ENCODE peak calls at places on chromosomes 5 and 9, in six cellular contexts. K, Z, G, V, W and S are unnamed samples.

GRCh38 chr5:1751026-1751863 is 48.4 kb downstream of the MRPL36 start:
- DNase-seq in K (peak; percentile 10), Z (no peak), G (no peak), V (no peak), W (peak; percentile 7), S (no peak)

GRCh38 chr5:54844905-54845566 is 140.4 kb downstream of the ESM1 start:
- DNase-seq in K (no peak), Z (peak; percentile 53), G (peak; percentile 31), V (no peak), W (no peak), S (peak; percentile 66)

GRCh38 chr9:37119360-37119759 is 1.0 kb upstream of the ZCCHC7 start:
- DNase-seq in K (no peak), Z (peak; percentile 27), G (no peak), V (no peak), W (no peak), S (no peak)

GRCh38 chr9:124475868-124476690 is 25.8 kb downstream of the ADGRD2 start:
- DNase-seq in K (no peak), Z (no peak), G (no peak), V (no peak), W (no peak), S (no peak)

GRCh38 chr9:89835676-89836075 is 230.9 kb downstream of the GADD45G start:
- DNase-seq in K (no peak), Z (no peak), G (no peak), V (no peak), W (no peak), S (no peak)

GRCh38 chr9:101671567-101671966 is 66.9 kb downstream of the GRIN3A start:
- DNase-seq in K (no peak), Z (no peak), G (no peak), V (no peak), W (no peak), S (no peak)

GRCh38 chr9:37329576-37329975 is 92.9 kb upstream of the GRHPR start:
- DNase-seq in K (no peak), Z (peak; percentile 53), G (no peak), V (no peak), W (no peak), S (peak; percentile 47)

GRCh38 chr9:126158591-126159519 is 167.8 kb upstream of the MVB12B start:
- DNase-seq in K (no peak), Z (no peak), G (no peak), V (no peak), W (no peak), S (no peak)

GRCh38 chr9:117485176-117485575 is 70.3 kb upstream of the ASTN2 start:
- DNase-seq in K (no peak), Z (no peak), G (no peak), V (no peak), W (no peak), S (no peak)

GRCh38 chr9:134178781-134179551 is 14.6 kb upstream of the RNU6ATAC start:
- DNase-seq in K (no peak), Z (no peak), G (no peak), V (no peak), W (peak; percentile 28), S (no peak)

GRCh38 chr5:11459716-11460115 is 444.5 kb downstream of the CTNND2 start:
- DNase-seq in K (no peak), Z (no peak), G (no peak), V (no peak), W (no peak), S (no peak)

GRCh38 chr9:129550199-129550839 is 70.6 kb downstream of the C9orf50 start:
- DNase-seq in K (peak; percentile 81), Z (no peak), G (no peak), V (peak; percentile 34), W (peak; percentile 82), S (no peak)

GRCh38 chr5:141958113-141958512 is at the start of gene PCDH12:
- DNase-seq in K (peak; percentile 40), Z (no peak), G (no peak), V (no peak), W (no peak), S (no peak)

GRCh38 chr5:139194486-139194885 is 3.7 kb downstream of the SIL1 start:
- DNase-seq in K (no peak), Z (no peak), G (no peak), V (no peak), W (no peak), S (no peak)

GRCh38 chr5:139193928-139194327 is 4.2 kb downstream of the SIL1 start:
- DNase-seq in K (no peak), Z (peak; percentile 44), G (no peak), V (no peak), W (no peak), S (peak; percentile 31)

GRCh38 chr5:139197710-139198669 is at the start of gene SIL1:
- DNase-seq in K (peak; percentile 97), Z (peak; percentile 98), G (peak; percentile 82), V (peak; percentile 97), W (peak; percentile 98), S (peak; percentile 98)
- TF ChIP-seq POLR2A in K (peak; percentile 94), Z (peak; percentile 93), G (peak; percentile 83), V (peak; percentile 89), W (peak; percentile 86), S (peak; percentile 96)

DNA sequence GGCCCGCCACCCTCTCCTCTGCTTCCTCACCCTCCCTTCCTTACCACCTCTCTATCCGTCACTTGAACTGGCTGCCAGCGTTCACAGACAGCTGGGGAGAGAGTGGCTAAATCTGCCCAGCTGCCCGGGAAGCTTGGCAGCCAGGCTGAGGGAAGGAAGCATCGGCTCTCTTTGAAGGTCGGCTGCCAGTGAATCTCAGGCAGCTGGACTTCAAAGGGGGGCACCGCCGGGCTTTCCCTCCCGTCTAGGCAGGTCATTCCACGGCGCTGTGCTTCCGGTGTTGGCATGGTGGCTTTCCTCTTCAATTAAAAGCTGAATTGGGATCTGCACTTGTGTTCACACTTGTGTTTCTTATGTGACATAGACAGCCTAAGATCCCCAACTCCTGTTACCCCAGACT is 174.0 kb downstream of the GDNF start:
- DNase-seq in K (no peak), Z (no peak), G (peak; percentile 63), V (no peak), W (peak; percentile 62), S (no peak)
- TF ChIP-seq POLR2A in K (no peak), Z (no peak), G (no peak), V (no peak), W (no peak), S (no peak)

GRCh38 chr5:32363030-32363429 is 50.3 kb upstream of the MTMR12 start:
- DNase-seq in K (no peak), Z (no peak), G (no peak), V (no peak), W (no peak), S (no peak)

GRCh38 chr5:32369032-32369431 is 56.3 kb upstream of the MTMR12 start:
- DNase-seq in K (no peak), Z (no peak), G (no peak), V (no peak), W (no peak), S (peak; percentile 27)

GRCh38 chr5:32362527-32362926 is 49.8 kb upstream of the MTMR12 start:
- DNase-seq in K (no peak), Z (no peak), G (no peak), V (no peak), W (no peak), S (no peak)

GRCh38 chr5:32369542-32370155 is 56.9 kb upstream of the MTMR12 start:
- DNase-seq in K (no peak), Z (peak; percentile 86), G (no peak), V (no peak), W (no peak), S (peak; percentile 73)

DNA sequence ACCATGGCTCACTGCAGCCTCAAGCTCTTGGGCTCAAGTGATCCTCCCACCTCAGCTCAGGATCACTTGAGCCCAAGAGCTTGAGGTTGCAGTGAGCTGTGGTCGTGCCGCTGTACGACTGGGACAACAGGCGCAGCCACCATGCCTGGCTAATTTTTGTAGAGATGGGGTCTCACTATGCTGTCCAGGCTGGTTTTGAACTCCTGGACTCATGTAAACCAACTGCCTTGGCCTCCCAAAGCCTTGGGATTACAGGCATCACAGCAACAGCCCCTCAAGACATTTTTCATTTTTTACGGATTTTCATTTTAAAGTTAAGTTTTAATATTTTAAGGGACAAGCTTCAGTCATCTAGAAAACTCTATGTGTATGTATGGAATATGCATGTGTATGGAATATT is 52.9 kb upstream of the MTMR12 start:
- DNase-seq in K (no peak), Z (no peak), G (no peak), V (no peak), W (no peak), S (no peak)
- TF ChIP-seq POLR2A in K (no peak), Z (no peak), G (no peak), V (no peak), W (no peak), S (no peak)

GRCh38 chr5:132501961-132502931 is 11.7 kb upstream of the IRF1 start:
- DNase-seq in K (no peak), Z (no peak), G (no peak), V (no peak), W (no peak), S (no peak)

GRCh38 chr5:132500244-132500930 is 9.8 kb upstream of the IRF1 start:
- DNase-seq in K (peak; percentile 20), Z (no peak), G (no peak), V (no peak), W (no peak), S (peak; percentile 51)

GRCh38 chr5:132499440-132500243 is 9.1 kb upstream of the IRF1 start:
- DNase-seq in K (no peak), Z (no peak), G (no peak), V (no peak), W (no peak), S (no peak)

GRCh38 chr5:132501629-132501956 is 11.0 kb upstream of the IRF1 start:
- DNase-seq in K (no peak), Z (no peak), G (no peak), V (no peak), W (no peak), S (no peak)

DNA sequence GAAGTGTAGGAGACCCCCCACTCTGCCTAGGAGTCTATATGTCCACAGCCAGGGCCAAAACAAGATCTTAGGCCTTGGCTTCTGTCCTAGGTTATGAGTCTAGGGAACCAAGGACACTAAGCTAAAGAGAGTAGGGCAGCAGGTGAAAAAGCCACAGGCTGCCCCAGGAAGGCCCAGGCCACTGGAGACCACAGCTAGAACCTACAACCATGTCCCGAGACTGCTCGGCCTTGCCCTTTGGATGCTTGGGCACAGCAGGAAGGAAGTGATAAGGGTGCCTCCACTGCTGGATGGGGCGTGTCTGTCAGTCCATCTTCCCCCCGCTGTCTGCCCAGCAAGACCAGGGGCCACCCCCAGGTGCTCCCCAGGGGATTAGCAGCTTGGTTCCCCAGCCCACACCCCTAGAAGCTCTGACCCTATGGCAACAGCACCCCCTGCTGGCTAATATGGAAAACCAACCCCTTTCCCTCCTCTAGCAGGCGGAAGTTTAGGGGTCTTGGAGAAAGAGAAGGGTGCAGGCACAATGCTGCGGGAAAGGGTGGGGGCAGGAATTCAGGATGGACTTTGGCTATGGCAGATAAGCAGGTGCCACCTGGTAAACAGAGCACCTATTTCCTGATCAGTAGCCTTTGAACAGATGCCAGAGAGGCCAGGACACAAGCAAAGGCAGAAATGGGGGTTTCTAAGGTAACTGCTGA is 10.5 kb upstream of the IRF1 start:
- DNase-seq in K (peak; percentile 66), Z (peak; percentile 90), G (no peak), V (no peak), W (peak; percentile 65), S (peak; percentile 86)
- TF ChIP-seq POLR2A in K (no peak), Z (no peak), G (no peak), V (no peak), W (no peak), S (no peak)